ENCODE peak calls at places on chromosomes 5 and 9, in six cellular contexts. P, W, Y, N, I and A are unnamed samples.

GRCh38 chr5:133831506-133832224 is 136.8 kb downstream of the C5orf15 start:
- DNase-seq in Y (no peak), W (no peak), P (no peak), I (no peak), N (no peak), A (no peak)

GRCh38 chr5:167452186-167452585 is 839.3 kb upstream of the WWC1 start:
- DNase-seq in I (no peak), N (no peak), P (no peak), W (no peak), Y (no peak), A (no peak)

GRCh38 chr9:23555849-23556248 is 270.2 kb downstream of the ELAVL2 start:
- DNase-seq in I (no peak), N (no peak), Y (no peak), P (peak; percentile 18), W (no peak), A (peak; percentile 17)

GRCh38 chr5:142816577-142816976 is 46.4 kb downstream of the ARHGAP26 start:
- DNase-seq in N (no peak), I (no peak), Y (no peak), W (no peak), P (no peak), A (no peak)

GRCh38 chr9:3875371-3876132 is 349.8 kb upstream of the RFX3 start:
- DNase-seq in W (no peak), Y (no peak), P (no peak), N (no peak), I (no peak), A (no peak)

GRCh38 chr5:172007795-172008465 is 1.5 kb upstream of the FBXW11 start:
- DNase-seq in N (no peak), I (no peak), P (no peak), W (no peak), Y (no peak), A (no peak)

GRCh38 chr5:157464518-157465171 is 4.6 kb downstream of the NIPAL4 start:
- DNase-seq in I (peak; percentile 28), N (no peak), P (no peak), W (peak; percentile 54), Y (no peak), A (peak; percentile 41)

GRCh38 chr5:78002690-78003089 is 226.6 kb upstream of the TBCA start:
- DNase-seq in P (no peak), I (no peak), W (no peak), Y (no peak), N (no peak), A (no peak)

GRCh38 chr9:130235558-130236435 is 29.8 kb upstream of the HMCN2 start:
- DNase-seq in I (no peak), P (peak; percentile 86), N (peak; percentile 25), Y (peak; percentile 95), W (peak; percentile 78), A (peak; percentile 88)

GRCh38 chr5:114391321-114391720 is 29.5 kb downstream of the KCNN2 start:
- DNase-seq in P (no peak), N (no peak), W (no peak), I (no peak), Y (no peak), A (no peak)

GRCh38 chr5:1515311-1515920 is 8.3 kb downstream of the LPCAT1 start:
- DNase-seq in Y (no peak), P (peak; percentile 17), W (peak; percentile 58), N (no peak), I (no peak), A (peak; percentile 43)

GRCh38 chr5:59401637-59402036 is 491.9 kb downstream of the PDE4D start:
- DNase-seq in N (no peak), Y (no peak), P (no peak), I (no peak), W (no peak), A (no peak)

GRCh38 chr5:34743878-34744277 is 87.8 kb downstream of the RAI14 start:
- DNase-seq in N (no peak), Y (no peak), P (no peak), W (no peak), I (no peak), A (no peak)

GRCh38 chr9:105415344-105415980 is 32.4 kb upstream of the FSD1L start:
- DNase-seq in P (peak; percentile 75), N (peak; percentile 62), W (peak; percentile 73), I (no peak), Y (peak; percentile 83), A (peak; percentile 90)

GRCh38 chr9:135523521-135524129 is 2.4 kb downstream of the LCN1 start:
- DNase-seq in N (no peak), W (peak; percentile 29), P (no peak), I (no peak), Y (no peak), A (peak; percentile 35)

GRCh38 chr5:87120518-87121314 is 147.0 kb upstream of the RASA1 start:
- DNase-seq in P (no peak), I (no peak), Y (no peak), W (no peak), N (no peak), A (no peak)

GRCh38 chr9:133248722-133249295 is 26.2 kb downstream of the ABO start:
- DNase-seq in N (no peak), Y (no peak), I (no peak), P (no peak), W (no peak), A (no peak)

GRCh38 chr5:133698646-133699526 is 86.5 kb upstream of the FSTL4 start:
- DNase-seq in P (no peak), N (no peak), I (peak; percentile 51), W (no peak), Y (no peak), A (no peak)

GRCh38 chr5:84218546-84218945 is 166.1 kb downstream of the EDIL3 start:
- DNase-seq in N (no peak), P (no peak), I (no peak), Y (no peak), W (no peak), A (no peak)

GRCh38 chr9:92657296-92658094 is 12.4 kb downstream of the IPPK start:
- DNase-seq in W (no peak), P (peak; percentile 26), I (no peak), Y (no peak), N (no peak), A (peak; percentile 36)

GRCh38 chr5:38607396-38607795 is 51.0 kb upstream of the LIFR start:
- DNase-seq in N (no peak), I (no peak), W (peak; percentile 22), P (no peak), Y (no peak), A (no peak)

GRCh38 chr5:24633705-24634325 is 11.0 kb downstream of the CDH10 start:
- DNase-seq in Y (no peak), P (no peak), I (no peak), N (peak; percentile 34), W (peak; percentile 26), A (peak; percentile 62)

GRCh38 chr9:123048748-123049147 is 15.3 kb downstream of the GPR21 start:
- DNase-seq in I (no peak), N (no peak), P (no peak), W (no peak), Y (no peak), A (no peak)

GRCh38 chr9:135227641-135228251 is 140.3 kb downstream of the OLFM1 start:
- DNase-seq in P (peak; percentile 3), W (no peak), Y (no peak), N (no peak), I (no peak), A (no peak)

GRCh38 chr5:128264567-128264966 is 181.0 kb downstream of the SLC12A2 start:
- DNase-seq in P (no peak), N (no peak), W (no peak), Y (no peak), I (no peak), A (no peak)

GRCh38 chr5:139495644-139496435 is 13.3 kb upstream of the STING1 start:
- DNase-seq in W (peak; percentile 4), P (no peak), I (no peak), Y (no peak), N (no peak), A (no peak)

GRCh38 chr5:41794478-41794877 is 75.7 kb downstream of the OXCT1 start:
- DNase-seq in P (no peak), Y (no peak), W (no peak), N (peak; percentile 3), I (no peak), A (no peak)

GRCh38 chr5:57779383-57780223 is 297.0 kb upstream of the ACTBL2 start:
- DNase-seq in N (peak; percentile 49), W (peak; percentile 10), I (no peak), Y (peak; percentile 49), P (peak; percentile 32), A (peak; percentile 78)

GRCh38 chr9:16207161-16207560 is 654.3 kb downstream of the CCDC171 start:
- DNase-seq in W (no peak), I (no peak), P (no peak), N (no peak), Y (no peak), A (peak; percentile 23)

GRCh38 chr5:26259081-26259480 is 779.3 kb downstream of the CDH9 start:
- DNase-seq in N (no peak), Y (no peak), P (no peak), I (no peak), W (no peak), A (peak; percentile 38)

GRCh38 chr5:76257225-76257833 is 145.8 kb upstream of the IQGAP2 start:
- DNase-seq in N (no peak), I (no peak), Y (no peak), W (no peak), P (no peak), A (no peak)

GRCh38 chr5:73964352-73964751 is 338.4 kb downstream of the ARHGEF28 start:
- DNase-seq in W (no peak), N (no peak), P (no peak), Y (no peak), I (no peak), A (no peak)

GRCh38 chr5:53479656-53480473 is 564 bp upstream of the FST start:
- DNase-seq in Y (peak; percentile 80), P (peak; percentile 62), I (no peak), N (peak; percentile 73), W (peak; percentile 35), A (peak; percentile 67)
- TF ChIP-seq CREB1 in Y (no peak), P (no peak), I (no peak), N (no peak), W (no peak), A (peak; percentile 35)

GRCh38 chr9:88342246-88342645 is 46.0 kb upstream of the SPIN1 start:
- DNase-seq in P (no peak), N (no peak), I (no peak), Y (no peak), W (no peak), A (no peak)
- TF ChIP-seq CREB1 in P (no peak), N (no peak), I (no peak), Y (no peak), W (no peak), A (no peak)

GRCh38 chr9:137972988-137973470 is 95.4 kb downstream of the CACNA1B start:
- DNase-seq in P (no peak), I (no peak), N (no peak), Y (peak; percentile 23), W (no peak), A (no peak)
- TF ChIP-seq CREB1 in P (no peak), I (no peak), N (no peak), Y (no peak), W (no peak), A (no peak)

GRCh38 chr5:95194856-95195255 is 90.0 kb downstream of the MCTP1 start:
- DNase-seq in W (no peak), N (no peak), Y (no peak), P (no peak), I (no peak), A (no peak)

DNA sequence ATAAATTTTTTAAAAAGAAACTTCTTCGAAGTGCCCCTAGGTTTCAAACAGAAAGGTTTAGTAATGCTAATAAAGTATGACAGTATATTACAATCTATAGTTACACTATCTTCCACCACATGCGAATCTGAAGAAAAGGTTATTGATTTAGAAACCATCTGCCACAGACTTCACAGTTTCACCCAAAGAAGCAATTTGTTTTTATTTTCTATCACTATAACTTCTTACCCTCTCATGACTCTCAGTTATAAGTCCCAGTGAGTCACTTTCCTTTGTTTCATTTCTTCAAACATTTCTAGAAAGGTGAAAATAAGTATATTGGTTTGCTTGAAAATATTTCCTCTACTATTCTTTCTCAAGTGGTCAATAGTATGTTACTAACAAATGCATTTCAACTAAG is 93.6 kb downstream of the MCTP1 start:
- DNase-seq in N (no peak), P (no peak), W (no peak), I (peak; percentile 13), Y (no peak), A (no peak)
- TF ChIP-seq CREB1 in N (no peak), P (no peak), W (no peak), I (no peak), Y (no peak), A (no peak)